ENCODE peak calls at places on chromosomes 12 and 14, in nine cellular contexts. N is suprapubic skin, H is breast epithelium, T is lower leg skin, C is GM12878, V is uterus, L is sigmoid colon, K is transverse colon, D is endothelial cell of umbilical vein. J is an unnamed sample.

GRCh38 chr12:58602179-58602578 is 318.1 kb downstream of the LRIG3 start:
- DNase-seq in L (no peak), N (no peak), V (no peak), D (no peak), H (no peak), T (no peak), K (no peak), C (no peak), J (no peak)

GRCh38 chr12:9762369-9762768 is 1.7 kb upstream of the CD69 start:
- DNase-seq in H (no peak), L (no peak), D (no peak), N (no peak), T (no peak), V (no peak), K (no peak), C (no peak), J (no peak)

GRCh38 chr12:47277972-47278448 is 198.3 kb upstream of the AMIGO2 start:
- DNase-seq in L (no peak), T (no peak), D (peak), C (no peak), V (no peak), H (no peak), N (no peak), K (no peak), J (no peak)

GRCh38 chr14:91292476-91292875 is 48.0 kb upstream of the GPR68 start:
- DNase-seq in L (no peak), D (no peak), V (no peak), K (no peak), N (no peak), H (no peak), T (no peak), C (no peak), J (no peak)

GRCh38 chr14:87034680-87035079 is 958.3 kb downstream of the GALC start:
- DNase-seq in C (no peak), L (no peak), K (no peak), T (no peak), H (no peak), V (no peak), N (no peak), D (no peak), J (no peak)

GRCh38 chr12:5388581-5389535 is 43.0 kb upstream of the NTF3 start:
- DNase-seq in D (no peak), V (no peak), L (no peak), C (no peak), T (no peak), H (no peak), K (no peak), N (no peak), J (no peak)

GRCh38 chr12:104582739-104583138 is 126.0 kb downstream of the CHST11 start:
- DNase-seq in C (peak), H (no peak), L (no peak), N (no peak), K (peak), D (no peak), T (no peak), V (no peak), J (peak)

GRCh38 chr12:32235251-32235650 is 128.6 kb downstream of the BICD1 start:
- DNase-seq in N (no peak), C (no peak), L (no peak), H (no peak), T (no peak), D (no peak), K (no peak), V (no peak), J (no peak)

GRCh38 chr12:18546399-18546798 is 191.4 kb downstream of the PLCZ1 start:
- DNase-seq in K (no peak), T (no peak), N (no peak), D (no peak), C (no peak), V (no peak), H (no peak), L (no peak), J (no peak)

GRCh38 chr12:106136263-106136662 is 2.5 kb downstream of the NUAK1 start:
- DNase-seq in H (peak), T (peak), K (peak), V (peak), N (peak), C (no peak), L (peak), D (peak), J (peak)

GRCh38 chr14:91365552-91365951 is 52.1 kb downstream of the CCDC88C start:
- DNase-seq in C (no peak), H (no peak), K (no peak), L (no peak), T (no peak), D (no peak), N (no peak), V (no peak), J (no peak)

GRCh38 chr12:69389836-69390235 is 30.3 kb downstream of the YEATS4 start:
- DNase-seq in N (no peak), V (no peak), H (no peak), L (no peak), K (no peak), D (peak), C (no peak), T (no peak), J (no peak)

GRCh38 chr12:71277866-71278265 is 120.1 kb upstream of the TSPAN8 start:
- DNase-seq in C (no peak), T (no peak), L (no peak), V (no peak), N (no peak), H (no peak), D (no peak), K (no peak), J (no peak)

GRCh38 chr14:21749306-21749868 is 75.8 kb upstream of the OR4E1 start:
- DNase-seq in N (no peak), L (no peak), C (no peak), D (no peak), K (no peak), T (no peak), V (no peak), H (no peak), J (no peak)

GRCh38 chr14:102507026-102507860 is 2.3 kb downstream of the ANKRD9 start:
- DNase-seq in K (no peak), N (no peak), D (no peak), T (no peak), V (no peak), H (no peak), L (no peak), C (no peak), J (no peak)

GRCh38 chr12:115922952-115923564 is 354.4 kb downstream of the MED13L start:
- DNase-seq in L (no peak), C (no peak), H (no peak), K (no peak), D (no peak), N (no peak), V (no peak), T (no peak), J (no peak)

GRCh38 chr14:88421286-88421685 is 35.8 kb downstream of the SPATA7 start:
- DNase-seq in L (no peak), V (no peak), N (no peak), H (no peak), K (no peak), T (no peak), D (no peak), C (no peak), J (no peak)

GRCh38 chr14:51513281-51513680 is 138.4 kb upstream of the FRMD6 start:
- DNase-seq in H (no peak), V (no peak), N (no peak), D (no peak), C (no peak), L (no peak), K (no peak), T (no peak), J (no peak)

GRCh38 chr14:75222208-75222701 is 45.8 kb upstream of the TMED10 start:
- DNase-seq in K (no peak), H (no peak), V (no peak), D (peak), C (peak), N (no peak), L (peak), T (no peak), J (no peak)

GRCh38 chr14:85461432-85462133 is 68.4 kb upstream of the FLRT2 start:
- DNase-seq in K (no peak), C (no peak), L (no peak), T (no peak), H (no peak), V (no peak), N (no peak), D (peak), J (no peak)

GRCh38 chr12:14408208-14408607 is 42.7 kb downstream of the ATF7IP start:
- DNase-seq in C (no peak), N (no peak), H (no peak), D (peak), L (no peak), V (no peak), K (no peak), T (no peak), J (no peak)

GRCh38 chr12:57237653-57237951 is 8.1 kb downstream of the SHMT2 start:
- DNase-seq in C (no peak), K (no peak), V (no peak), L (no peak), T (no peak), D (no peak), H (no peak), N (no peak), J (no peak)

GRCh38 chr14:55129086-55129427 is at the start of gene LGALS3:
- DNase-seq in T (peak), V (peak), K (peak), C (no peak), L (peak), N (peak), D (peak), H (peak), J (peak)
- TF ChIP-seq POLR2A in T (peak), V (peak), K (peak), C (no peak), L (no peak), N (peak), D (peak), H (no peak), J (peak)

DNA sequence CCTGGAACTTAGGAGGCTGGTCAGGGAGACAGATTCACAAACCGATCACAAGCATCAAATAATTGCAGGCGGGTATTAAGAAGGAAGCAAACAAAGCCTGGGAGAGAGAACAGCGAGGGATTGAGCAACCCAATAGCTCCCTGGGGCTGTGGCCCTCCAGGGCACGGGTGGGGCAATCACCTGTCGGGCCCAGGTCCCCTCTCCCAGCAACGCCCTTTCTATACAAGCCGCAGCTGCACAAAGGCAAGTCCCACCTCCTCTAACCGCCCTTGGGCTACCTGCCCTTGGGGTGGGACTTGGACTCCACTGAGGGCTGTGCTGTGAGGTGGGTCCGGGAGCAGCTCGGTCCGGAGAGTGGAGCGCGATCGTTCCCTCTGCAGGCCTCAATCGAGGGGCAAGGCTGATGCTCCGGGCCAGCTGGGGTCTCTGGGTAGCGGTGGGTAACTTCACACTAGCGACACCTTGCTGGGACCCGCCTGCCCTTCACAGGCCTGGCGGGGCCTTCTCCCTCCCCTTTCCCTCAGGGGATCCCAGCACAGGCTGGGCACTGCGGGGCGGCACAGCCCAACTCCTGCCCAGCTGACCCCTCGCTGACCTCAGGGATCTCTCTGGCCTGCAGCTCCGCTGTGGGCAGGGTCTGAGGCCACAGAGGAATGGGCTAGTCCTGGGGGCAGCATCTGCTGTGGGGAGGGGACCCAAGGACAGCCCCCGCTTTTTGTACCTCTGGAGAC is 8.0 kb downstream of the PHB2 start:
- DNase-seq in K (peak), V (no peak), D (no peak), L (peak), N (no peak), C (no peak), T (no peak), H (no peak), J (no peak)
- TF ChIP-seq POLR2A in K (peak), V (no peak), D (no peak), L (no peak), N (no peak), C (no peak), T (no peak), H (no peak), J (peak)

GRCh38 chr12:89349814-89350213 is 2.5 kb downstream of the DUSP6 start:
- DNase-seq in V (no peak), N (no peak), T (peak), H (no peak), C (no peak), K (peak), L (peak), D (peak), J (no peak)
- TF ChIP-seq POLR2A in V (no peak), N (no peak), T (no peak), H (peak), C (no peak), K (peak), L (peak), D (peak), J (peak)

GRCh38 chr12:91179315-91179714 is 3.3 kb downstream of the DCN start:
- DNase-seq in V (no peak), C (no peak), T (peak), N (no peak), L (no peak), H (no peak), D (no peak), K (no peak), J (no peak)
- TF ChIP-seq POLR2A in V (no peak), C (no peak), T (no peak), N (no peak), L (no peak), H (no peak), D (no peak), K (peak), J (no peak)